ENCODE peak calls at places on chromosomes 6 and 20, in five cellular contexts. J, E, Y, P and W are unnamed samples.

GRCh38 chr6:341914-342831 is 49.4 kb upstream of the IRF4 start:
- DNase-seq in J (no peak), E (no peak), Y (peak), P (no peak), W (no peak)

GRCh38 chr6:147625946-147626345 is 117.5 kb downstream of the SAMD5 start:
- DNase-seq in J (no peak), E (no peak), Y (no peak), P (no peak), W (no peak)

GRCh38 chr20:1805161-1805581 is 90.0 kb upstream of the SIRPA start:
- DNase-seq in J (no peak), E (no peak), Y (no peak), P (no peak), W (no peak)

GRCh38 chr6:19157496-19157895 is 679.7 kb upstream of the ID4 start:
- DNase-seq in J (no peak), E (no peak), Y (no peak), P (no peak), W (no peak)

GRCh38 chr6:151179321-151179720 is 60.4 kb upstream of the AKAP12 start:
- DNase-seq in J (no peak), E (peak), Y (no peak), P (no peak), W (no peak)

GRCh38 chr6:28803337-28803709 is 120.5 kb downstream of the TRIM27 start:
- DNase-seq in J (no peak), E (no peak), Y (no peak), P (no peak), W (no peak)

GRCh38 chr6:31966997-31967925 is 4.7 kb downstream of the DXO start:
- DNase-seq in J (no peak), E (no peak), Y (no peak), P (no peak), W (no peak)

GRCh38 chr6:146847426-146847825 is 248.7 kb downstream of the ADGB start:
- DNase-seq in J (no peak), E (peak), Y (no peak), P (no peak), W (no peak)

GRCh38 chr20:59336551-59336950 is 36.1 kb downstream of the EDN3 start:
- DNase-seq in J (no peak), E (no peak), Y (no peak), P (no peak), W (no peak)

GRCh38 chr6:90538651-90539050 is 48.2 kb downstream of the MAP3K7 start:
- DNase-seq in J (no peak), E (peak), Y (no peak), P (no peak), W (no peak)

GRCh38 chr6:46217671-46218131 is 46.9 kb upstream of the ENPP5 start:
- DNase-seq in J (no peak), E (no peak), Y (no peak), P (no peak), W (no peak)

GRCh38 chr6:34248198-34248726 is 544 bp downstream of the SMIM29 start:
- DNase-seq in J (peak), E (peak), Y (peak), P (peak), W (peak)

GRCh38 chr20:40970218-40970617 is 58.4 kb upstream of the TOP1 start:
- DNase-seq in J (no peak), E (no peak), Y (no peak), P (no peak), W (peak)

GRCh38 chr20:6733965-6734364 is 33.5 kb upstream of the BMP2 start:
- DNase-seq in J (no peak), E (no peak), Y (no peak), P (no peak), W (no peak)

GRCh38 chr6:149834513-149835481 is 29.4 kb downstream of the LRP11 start:
- DNase-seq in J (peak), E (peak), Y (no peak), P (peak), W (no peak)

GRCh38 chr6:96809119-96809518 is 28.2 kb downstream of the GPR63 start:
- DNase-seq in J (peak), E (peak), Y (no peak), P (no peak), W (no peak)

GRCh38 chr6:23983691-23984090 is 142.3 kb upstream of the NRSN1 start:
- DNase-seq in J (no peak), E (no peak), Y (no peak), P (no peak), W (no peak)

GRCh38 chr6:122631571-122632249 is 21.5 kb downstream of the PKIB start:
- DNase-seq in J (no peak), E (no peak), Y (no peak), P (no peak), W (no peak)

GRCh38 chr6:88871498-88871897 is 91.9 kb downstream of the RNGTT start:
- DNase-seq in J (no peak), E (no peak), Y (no peak), P (no peak), W (no peak)

GRCh38 chr6:41892921-41893564 is 2.1 kb downstream of the USP49 start:
- DNase-seq in J (no peak), E (no peak), Y (no peak), P (no peak), W (no peak)

GRCh38 chr20:60447703-60448102 is 489.5 kb downstream of the CDH26 start:
- DNase-seq in J (no peak), E (peak), Y (no peak), P (no peak), W (no peak)

GRCh38 chr6:26576929-26577719 is 19.6 kb upstream of the ABT1 start:
- DNase-seq in J (peak), E (peak), Y (no peak), P (peak), W (no peak)

GRCh38 chr6:33927112-33927511 is 123.3 kb upstream of the MLN start:
- DNase-seq in J (no peak), E (no peak), Y (no peak), P (no peak), W (no peak)

GRCh38 chr20:63642518-63643247 is 10.5 kb downstream of the STMN3 start:
- DNase-seq in J (no peak), E (no peak), Y (peak), P (peak), W (no peak)

GRCh38 chr6:32177788-32178546 is at the start of gene RNF5:
- DNase-seq in J (peak), E (peak), Y (peak), P (peak), W (peak)

GRCh38 chr6:69936674-69937363 is 70.5 kb downstream of the COL19A1 start:
- DNase-seq in J (no peak), E (no peak), Y (no peak), P (no peak), W (peak)

GRCh38 chr20:25361287-25361683 is 29.4 kb downstream of the ABHD12 start:
- DNase-seq in J (no peak), E (peak), Y (no peak), P (no peak), W (no peak)
- H3K27ac ChIP-seq in J (no peak), E (peak), Y (no peak), P (no peak), W (no peak)

GRCh38 chr20:13283869-13284268 is 62.8 kb downstream of the ISM1 start:
- DNase-seq in J (no peak), E (no peak), Y (no peak), P (no peak), W (no peak)
- TF ChIP-seq CTCF in J (no peak), E (no peak), Y (no peak), P (no peak), W (no peak)

DNA sequence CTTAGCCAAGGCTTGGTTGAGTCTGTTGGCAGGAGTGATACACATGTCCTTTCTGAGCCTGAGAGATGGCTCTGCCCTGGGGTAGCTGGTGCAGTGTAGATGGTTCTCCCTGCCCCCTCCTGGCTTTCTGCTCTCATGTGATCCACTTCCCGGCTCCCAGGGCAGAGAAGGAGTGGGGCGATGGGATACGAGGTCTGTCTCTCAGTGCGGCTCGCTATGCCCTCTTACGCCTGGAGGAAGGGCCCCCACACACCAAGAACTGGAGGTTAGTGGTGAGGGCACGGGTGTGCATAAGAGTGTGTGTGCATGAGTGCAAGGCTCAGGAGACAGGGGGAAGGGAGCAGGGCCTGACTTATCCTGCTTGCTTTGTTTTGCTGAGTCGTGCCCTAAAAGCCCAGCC is 18.8 kb downstream of the SLC12A5 start:
- DNase-seq in J (no peak), E (no peak), Y (no peak), P (no peak), W (no peak)
- H3K27ac ChIP-seq in J (no peak), E (no peak), Y (no peak), P (no peak), W (no peak)

DNA sequence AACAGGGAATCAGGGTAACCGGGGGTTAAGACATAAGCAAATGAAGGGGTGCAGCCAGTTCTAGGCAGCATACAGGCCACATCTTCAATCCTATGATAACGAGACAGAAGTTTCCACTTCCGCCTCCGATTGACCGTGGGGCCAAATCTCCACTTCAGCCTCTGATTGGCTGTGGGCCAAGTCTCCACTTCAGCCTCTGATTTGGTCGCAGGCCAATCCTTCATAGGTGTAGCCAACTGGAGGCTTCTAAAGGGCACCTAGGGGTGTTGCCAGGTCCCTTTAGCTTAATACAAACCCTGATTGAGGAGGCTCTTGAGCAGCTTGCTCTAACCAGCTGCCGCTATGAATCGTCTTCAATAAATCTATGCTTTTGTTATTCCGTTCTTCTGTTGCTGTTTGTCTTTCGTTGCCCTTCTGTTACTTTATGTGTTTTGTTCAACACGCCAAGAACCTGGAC is 2.1 kb upstream of the ERGIC3 start:
- DNase-seq in J (no peak), E (no peak), Y (no peak), P (no peak), W (no peak)
- TF ChIP-seq CTCF in J (no peak), E (no peak), Y (no peak), P (no peak), W (no peak)